ENCODE peak calls at places on chromosomes 2 and 18, in eight cellular contexts. H is AG10803, B is fibroblast of lung, T is Calu3, A is spleen, N is pancreas, J is dorsolateral prefrontal cortex, S is tibial artery. P is an unnamed sample.

GRCh38 chr2:152336103-152336853 is 1.3 kb downstream of the FMNL2 start:
- DNase-seq in T (peak; percentile 57), B (peak; percentile 47), S (peak; percentile 87), H (peak; percentile 38), N (peak; percentile 45), A (peak; percentile 83), J (peak; percentile 62), P (peak; percentile 19)

GRCh38 chr2:60899230-60899891 is 18.0 kb downstream of the REL start:
- DNase-seq in J (no peak), S (no peak), A (no peak), N (no peak), H (no peak), B (no peak), T (no peak), P (no peak)

GRCh38 chr18:13502585-13502984 is 223.8 kb downstream of the FAM210A start:
- DNase-seq in A (no peak), T (no peak), J (no peak), N (no peak), S (peak; percentile 71), B (no peak), H (no peak), P (no peak)

GRCh38 chr2:67777010-67777409 is 285.8 kb downstream of the C1D start:
- DNase-seq in N (no peak), H (no peak), J (no peak), T (no peak), A (no peak), S (no peak), B (no peak), P (no peak)

GRCh38 chr2:131004446-131005209 is 88.6 kb downstream of the FAM168B start:
- DNase-seq in S (no peak), J (no peak), B (no peak), T (no peak), N (no peak), A (no peak), H (no peak), P (no peak)

GRCh38 chr2:208311321-208311720 is 45.3 kb downstream of the PIKFYVE start:
- DNase-seq in J (no peak), N (no peak), H (no peak), T (no peak), S (no peak), B (no peak), A (no peak), P (no peak)

GRCh38 chr2:226802573-226802972 is 3.0 kb upstream of the IRS1 start:
- DNase-seq in T (peak; percentile 33), N (no peak), B (peak; percentile 97), H (peak; percentile 89), S (no peak), A (no peak), J (no peak), P (no peak)

GRCh38 chr18:71951021-71951420 is 593.1 kb downstream of the CBLN2 start:
- DNase-seq in J (peak; percentile 55), N (no peak), H (no peak), S (no peak), B (no peak), T (no peak), A (no peak), P (no peak)

GRCh38 chr18:46071894-46072867 is at the start of gene PSTPIP2:
- DNase-seq in N (peak; percentile 71), T (peak; percentile 61), H (peak; percentile 55), A (peak; percentile 96), B (peak; percentile 55), S (peak; percentile 82), J (no peak), P (peak; percentile 62)

GRCh38 chr2:57497489-57498096 is 549.0 kb upstream of the VRK2 start:
- DNase-seq in S (no peak), A (no peak), T (peak; percentile 64), H (peak; percentile 64), J (peak; percentile 43), N (no peak), B (peak; percentile 59), P (peak; percentile 64)

GRCh38 chr2:238728322-238729260 is 119.3 kb upstream of the TWIST2 start:
- DNase-seq in T (no peak), N (no peak), B (peak; percentile 82), A (no peak), H (peak; percentile 99), S (peak; percentile 79), J (no peak), P (no peak)

GRCh38 chr2:15201009-15201408 is 360.1 kb downstream of the NBAS start:
- DNase-seq in J (no peak), N (no peak), H (no peak), A (no peak), T (no peak), B (no peak), S (no peak), P (no peak)

GRCh38 chr2:61726456-61727209 is 127.2 kb downstream of the FAM161A start:
- DNase-seq in H (peak; percentile 3), J (no peak), N (no peak), S (no peak), A (no peak), B (no peak), T (no peak), P (no peak)

GRCh38 chr18:9403795-9404564 is 69.4 kb downstream of the TWSG1 start:
- DNase-seq in J (no peak), S (no peak), T (no peak), A (no peak), H (no peak), N (no peak), B (no peak), P (no peak)
- TF ChIP-seq CTCF in J (no peak), S (no peak), T (no peak), A (no peak), H (no peak), N (no peak), B (no peak), P (no peak)

DNA sequence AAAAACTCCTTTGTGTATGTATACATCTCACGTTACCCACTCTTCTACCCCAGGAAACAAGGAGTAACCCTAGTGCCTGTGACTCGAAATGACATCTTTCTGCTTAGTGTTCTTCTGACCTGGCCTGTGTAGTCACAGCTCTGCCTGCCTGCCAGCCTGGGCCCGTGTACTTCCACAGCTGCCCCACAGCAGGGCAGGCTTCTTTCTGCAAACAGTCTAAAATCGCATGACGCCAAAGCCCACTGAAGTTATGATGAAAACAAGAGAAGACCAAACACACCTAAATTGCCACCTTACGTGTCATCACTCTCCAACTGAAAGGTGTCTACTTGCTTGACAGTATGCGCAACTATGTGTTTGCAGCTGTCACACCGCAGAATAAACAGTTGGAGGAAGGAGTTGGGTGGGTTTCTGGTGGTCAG is 1.5 kb downstream of the GAREM1 start:
- DNase-seq in A (no peak), S (peak; percentile 76), T (peak; percentile 42), J (peak; percentile 58), N (peak; percentile 68), H (peak; percentile 5), B (peak; percentile 41), P (no peak)
- TF ChIP-seq CTCF in A (no peak), S (peak; percentile 41), T (no peak), J (peak; percentile 32), N (no peak), H (no peak), B (peak; percentile 40), P (peak; percentile 34)

GRCh38 chr2:20666364-20667150 is at the start of gene GDF7:
- DNase-seq in T (no peak), S (peak; percentile 93), J (no peak), A (peak; percentile 90), H (no peak), N (peak; percentile 64), B (no peak), P (no peak)
- TF ChIP-seq CTCF in T (peak; percentile 23), S (no peak), J (no peak), A (peak; percentile 21), H (no peak), N (no peak), B (no peak), P (peak; percentile 51)

GRCh38 chr2:218582085-218582484 is 13.4 kb downstream of the CNOT9 start:
- DNase-seq in A (no peak), J (no peak), B (peak; percentile 72), H (peak; percentile 55), S (no peak), N (no peak), T (no peak), P (no peak)

GRCh38 chr2:218578272-218578877 is 9.7 kb downstream of the CNOT9 start:
- DNase-seq in S (no peak), J (no peak), T (no peak), B (no peak), H (no peak), A (no peak), N (no peak), P (no peak)

GRCh38 chr2:218585541-218585940 is 16.9 kb downstream of the CNOT9 start:
- DNase-seq in A (no peak), B (no peak), S (no peak), H (no peak), T (no peak), J (no peak), N (no peak), P (no peak)

DNA sequence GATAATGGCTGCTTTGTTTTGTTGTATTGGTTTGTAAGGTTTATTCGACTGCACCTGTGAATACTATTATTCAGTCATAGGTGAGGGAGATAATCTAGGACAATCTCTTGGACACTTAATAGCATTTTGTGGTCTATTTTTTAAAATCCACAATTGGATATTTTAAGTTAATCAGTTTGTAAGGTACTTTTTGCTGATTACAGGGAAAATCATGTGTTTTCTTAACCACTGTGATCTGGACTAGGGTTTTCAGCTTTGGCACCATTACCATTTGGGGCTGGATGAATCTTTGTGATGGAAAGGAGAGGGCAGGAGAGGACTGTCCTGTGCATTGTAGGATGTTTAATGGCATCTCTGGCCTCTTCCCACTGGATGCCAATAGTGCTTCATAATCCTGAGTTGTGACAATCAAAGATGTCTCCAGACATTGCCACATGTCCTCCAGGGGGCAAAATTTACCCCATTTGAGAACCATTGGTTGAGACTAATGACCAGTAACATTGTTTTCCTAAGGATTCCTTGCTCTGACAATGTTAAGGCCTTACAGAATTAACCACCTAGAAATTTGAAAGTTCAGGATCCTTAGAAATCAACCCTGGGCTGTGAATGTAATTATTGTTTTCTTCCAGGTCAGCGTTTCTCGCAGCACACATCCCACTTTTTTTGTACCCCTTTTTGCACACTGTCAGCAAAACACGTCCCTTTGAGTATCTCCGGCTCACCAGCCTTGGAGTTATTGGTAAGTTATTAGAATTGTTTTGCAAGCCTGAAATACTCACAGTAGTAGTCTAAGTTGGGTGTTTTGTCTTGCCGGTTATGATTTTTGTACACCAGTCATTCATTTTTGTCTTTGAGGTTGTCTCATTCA is 15.6 kb downstream of the CNOT9 start:
- DNase-seq in H (no peak), B (no peak), N (no peak), T (no peak), J (no peak), A (no peak), S (no peak), P (no peak)
- TF ChIP-seq CTCF in H (no peak), B (peak; percentile 12), N (no peak), T (no peak), J (no peak), A (no peak), S (no peak), P (no peak)

DNA sequence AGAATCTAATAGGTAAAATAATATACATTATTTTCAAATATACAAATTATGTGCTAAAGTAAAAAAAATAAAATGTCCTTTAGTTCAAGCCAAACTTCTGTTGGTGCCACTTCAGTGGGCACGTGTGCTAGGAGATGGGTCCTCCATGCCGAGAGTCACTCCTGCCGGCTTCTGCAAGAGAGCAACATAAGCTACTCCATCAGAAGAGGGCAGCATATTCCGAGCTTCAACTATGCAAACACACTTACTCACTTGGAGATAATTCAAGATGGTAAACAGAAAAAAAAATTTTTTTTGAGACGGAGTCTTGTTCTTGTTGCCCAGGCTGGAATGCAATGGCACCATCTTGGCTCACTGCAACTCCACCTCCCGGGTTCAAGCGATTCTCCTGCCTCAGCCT is 24.4 kb downstream of the CNOT11 start:
- DNase-seq in T (peak; percentile 26), N (no peak), S (no peak), B (peak; percentile 52), H (peak; percentile 32), A (no peak), J (no peak), P (no peak)
- TF ChIP-seq CTCF in T (no peak), N (no peak), S (no peak), B (peak; percentile 19), H (peak; percentile 17), A (no peak), J (peak; percentile 26), P (no peak)